ENCODE peak calls at places on chromosome 9, in eight cellular contexts. D, L, V, H, E, C, Y and W are unnamed samples.

GRCh38 chr9:134627417-134628353 is 13.9 kb upstream of the COL5A1 start:
- DNase-seq in D (peak; percentile 46), L (no peak), V (no peak), H (no peak), E (no peak), C (no peak), Y (peak; percentile 5), W (no peak)

GRCh38 chr9:135888766-135889394 is 18.5 kb downstream of the CAMSAP1 start:
- DNase-seq in D (no peak), L (no peak), V (no peak), H (no peak), E (no peak), C (no peak), Y (no peak), W (no peak)

GRCh38 chr9:136952354-136952855 is 332 bp downstream of the LCN12 start:
- DNase-seq in D (peak; percentile 72), L (no peak), V (no peak), H (no peak), E (no peak), C (no peak), Y (no peak), W (no peak)

GRCh38 chr9:130042406-130042930 is 521 bp downstream of the FNBP1 start:
- DNase-seq in D (peak; percentile 78), L (no peak), V (peak; percentile 17), H (peak; percentile 28), E (peak; percentile 31), C (no peak), Y (peak; percentile 42), W (no peak)

GRCh38 chr9:128771094-128771721 is 519 bp downstream of the ZER1 start:
- DNase-seq in D (no peak), L (no peak), V (peak; percentile 20), H (no peak), E (peak; percentile 22), C (no peak), Y (peak; percentile 27), W (peak; percentile 14)

GRCh38 chr9:134659688-134660131 is 18.1 kb downstream of the COL5A1 start:
- DNase-seq in D (peak; percentile 46), L (no peak), V (no peak), H (no peak), E (no peak), C (no peak), Y (peak; percentile 5), W (no peak)

GRCh38 chr9:75895112-75895511 is 4.6 kb downstream of the PCSK5 start:
- DNase-seq in D (no peak), L (no peak), V (no peak), H (no peak), E (no peak), C (no peak), Y (no peak), W (no peak)

GRCh38 chr9:128870128-128870940 is 11.4 kb downstream of the KYAT1 start:
- DNase-seq in D (no peak), L (no peak), V (no peak), H (no peak), E (no peak), C (no peak), Y (no peak), W (no peak)

GRCh38 chr9:122001491-122002201 is 91.5 kb downstream of the TTLL11 start:
- DNase-seq in D (no peak), L (no peak), V (peak; percentile 11), H (no peak), E (no peak), C (peak; percentile 32), Y (no peak), W (no peak)

GRCh38 chr9:122007837-122008236 is 85.3 kb downstream of the TTLL11 start:
- DNase-seq in D (no peak), L (no peak), V (no peak), H (no peak), E (no peak), C (no peak), Y (no peak), W (no peak)

GRCh38 chr9:122008559-122008958 is 84.5 kb downstream of the TTLL11 start:
- DNase-seq in D (no peak), L (no peak), V (no peak), H (no peak), E (no peak), C (no peak), Y (no peak), W (no peak)

GRCh38 chr9:122004589-122004988 is 88.5 kb downstream of the TTLL11 start:
- DNase-seq in D (no peak), L (no peak), V (no peak), H (no peak), E (no peak), C (no peak), Y (no peak), W (no peak)

GRCh38 chr9:122005597-122005996 is 87.5 kb downstream of the TTLL11 start:
- DNase-seq in D (no peak), L (no peak), V (peak; percentile 13), H (no peak), E (no peak), C (peak; percentile 44), Y (peak; percentile 31), W (no peak)
- TF ChIP-seq CTCF in D (no peak), L (no peak), V (peak; percentile 45), H (no peak), E (peak; percentile 16), C (peak; percentile 80), Y (peak; percentile 71), W (peak; percentile 48)

GRCh38 chr9:32705059-32705458 is 69.6 kb upstream of the TAF1L start:
- DNase-seq in D (no peak), L (no peak), V (peak; percentile 87), H (no peak), E (no peak), C (no peak), Y (no peak), W (no peak)

GRCh38 chr9:32707326-32707725 is 71.9 kb upstream of the TAF1L start:
- DNase-seq in D (no peak), L (no peak), V (peak; percentile 27), H (no peak), E (no peak), C (no peak), Y (no peak), W (no peak)

GRCh38 chr9:32704343-32704742 is 68.9 kb upstream of the TAF1L start:
- DNase-seq in D (no peak), L (no peak), V (no peak), H (no peak), E (no peak), C (no peak), Y (no peak), W (no peak)

GRCh38 chr9:32708480-32709150 is 73.1 kb upstream of the TAF1L start:
- DNase-seq in D (no peak), L (no peak), V (no peak), H (no peak), E (no peak), C (no peak), Y (no peak), W (no peak)

GRCh38 chr9:32706004-32706749 is 70.7 kb upstream of the TAF1L start:
- DNase-seq in D (no peak), L (no peak), V (peak; percentile 89), H (no peak), E (no peak), C (no peak), Y (no peak), W (no peak)
- TF ChIP-seq CTCF in D (no peak), L (no peak), V (no peak), H (no peak), E (no peak), C (no peak), Y (no peak), W (no peak)

GRCh38 chr9:124414612-124415011 is 630 bp downstream of the PSMB7 start:
- DNase-seq in D (no peak), L (no peak), V (no peak), H (no peak), E (no peak), C (no peak), Y (no peak), W (no peak)

GRCh38 chr9:124409410-124409809 is 5.8 kb downstream of the PSMB7 start:
- DNase-seq in D (no peak), L (no peak), V (no peak), H (no peak), E (no peak), C (no peak), Y (no peak), W (no peak)

GRCh38 chr9:124412228-124412575 is 3.0 kb downstream of the PSMB7 start:
- DNase-seq in D (no peak), L (no peak), V (no peak), H (no peak), E (no peak), C (no peak), Y (no peak), W (no peak)

GRCh38 chr9:124411514-124412227 is 3.6 kb downstream of the PSMB7 start:
- DNase-seq in D (no peak), L (no peak), V (peak; percentile 77), H (no peak), E (no peak), C (peak; percentile 74), Y (no peak), W (no peak)

DNA sequence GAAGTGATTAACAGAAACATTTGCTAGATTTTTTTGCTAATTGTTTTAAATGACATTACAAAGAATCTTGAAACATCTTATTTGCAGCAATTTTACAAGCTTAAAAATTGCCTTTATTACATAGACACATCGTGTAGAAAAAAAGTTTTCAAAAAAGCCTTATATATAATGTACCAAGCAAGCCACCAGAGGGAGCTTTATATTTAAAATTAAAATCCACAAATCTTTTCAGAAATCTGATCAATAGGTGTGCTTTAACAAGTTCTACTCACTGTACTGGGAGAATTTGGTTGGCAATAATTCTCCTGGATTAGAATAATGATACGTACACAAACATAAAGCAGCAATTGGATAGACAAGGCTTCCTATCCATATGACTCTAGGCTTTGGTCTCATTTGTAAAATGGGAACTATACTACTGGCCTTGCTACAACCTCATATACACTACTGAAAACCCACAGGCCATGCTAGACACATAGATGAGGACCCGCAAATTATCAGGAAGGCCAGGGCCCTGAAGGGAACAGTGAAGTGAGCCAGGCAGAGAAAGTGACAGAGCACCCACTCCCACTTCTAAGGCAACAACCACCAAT is 4.8 kb downstream of the PSMB7 start:
- DNase-seq in D (no peak), L (no peak), V (no peak), H (no peak), E (no peak), C (no peak), Y (no peak), W (no peak)
- TF ChIP-seq CTCF in D (peak; percentile 33), L (peak; percentile 50), V (no peak), H (peak; percentile 32), E (no peak), C (peak; percentile 80), Y (peak; percentile 19), W (peak; percentile 69)

GRCh38 chr9:37010976-37011375 is 23.1 kb downstream of the PAX5 start:
- DNase-seq in D (no peak), L (no peak), V (no peak), H (no peak), E (no peak), C (no peak), Y (no peak), W (no peak)

GRCh38 chr9:37010180-37010579 is 23.9 kb downstream of the PAX5 start:
- DNase-seq in D (no peak), L (no peak), V (no peak), H (no peak), E (no peak), C (no peak), Y (no peak), W (no peak)

GRCh38 chr9:37004424-37004935 is 29.6 kb downstream of the PAX5 start:
- DNase-seq in D (no peak), L (no peak), V (no peak), H (no peak), E (no peak), C (no peak), Y (no peak), W (no peak)

GRCh38 chr9:37005517-37006140 is 28.4 kb downstream of the PAX5 start:
- DNase-seq in D (no peak), L (no peak), V (no peak), H (no peak), E (no peak), C (no peak), Y (no peak), W (no peak)

DNA sequence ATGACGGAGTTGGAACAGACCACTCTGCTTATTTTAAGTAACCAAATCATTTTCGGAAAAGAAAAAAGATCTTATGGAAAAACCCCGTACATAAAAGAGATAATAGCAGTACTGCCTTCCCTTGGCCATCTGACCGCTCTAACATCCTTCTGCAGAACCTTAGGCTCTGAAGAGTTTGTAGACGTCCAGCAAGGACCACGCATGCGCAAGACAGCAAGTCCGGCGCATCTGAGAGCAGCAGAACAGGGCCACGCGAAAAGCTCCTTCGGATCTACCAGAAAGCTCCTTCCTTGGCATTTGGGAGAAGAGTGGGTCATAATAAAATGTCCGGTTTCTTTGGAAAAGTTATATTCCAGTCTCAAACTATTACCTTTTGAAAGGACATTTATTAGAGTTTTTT is 26.8 kb downstream of the PAX5 start:
- DNase-seq in D (no peak), L (no peak), V (no peak), H (no peak), E (no peak), C (no peak), Y (no peak), W (no peak)
- TF ChIP-seq CTCF in D (no peak), L (no peak), V (no peak), H (no peak), E (no peak), C (no peak), Y (no peak), W (no peak)